ENCODE peak calls at places on chromosomes 12 and 14, in nine cellular contexts. One of them, this sample, is unnamed.

GRCh38 chr14:73269729-73270651 is 32.7 kb downstream of the PAPLN start:
- DNase-seq in foreskin keratinocyte: no peak
- DNase-seq in tibial nerve: no peak
- DNase-seq in PC-9: peak
- DNase-seq in AG09309: no peak
- DNase-seq in testis: peak
- DNase-seq in MCF 10A: no peak
- DNase-seq in fibroblast of mammary gland: peak
- DNase-seq in B cell: peak
- DNase-seq in this sample: peak

GRCh38 chr14:97634786-97635185 is 837.6 kb downstream of the VRK1 start:
- DNase-seq in foreskin keratinocyte: no peak
- DNase-seq in tibial nerve: no peak
- DNase-seq in PC-9: no peak
- DNase-seq in AG09309: no peak
- DNase-seq in testis: peak
- DNase-seq in MCF 10A: no peak
- DNase-seq in fibroblast of mammary gland: no peak
- DNase-seq in B cell: no peak
- DNase-seq in this sample: no peak

GRCh38 chr14:50794063-50794645 is 36.8 kb downstream of the NIN start:
- DNase-seq in foreskin keratinocyte: no peak
- DNase-seq in tibial nerve: no peak
- DNase-seq in PC-9: no peak
- DNase-seq in AG09309: no peak
- DNase-seq in testis: no peak
- DNase-seq in MCF 10A: no peak
- DNase-seq in fibroblast of mammary gland: no peak
- DNase-seq in B cell: peak
- DNase-seq in this sample: no peak

GRCh38 chr14:79947440-79947839 is 263.9 kb downstream of the DIO2 start:
- DNase-seq in foreskin keratinocyte: no peak
- DNase-seq in tibial nerve: no peak
- DNase-seq in PC-9: no peak
- DNase-seq in AG09309: no peak
- DNase-seq in testis: no peak
- DNase-seq in MCF 10A: no peak
- DNase-seq in fibroblast of mammary gland: no peak
- DNase-seq in B cell: no peak
- DNase-seq in this sample: no peak

GRCh38 chr12:39103552-39104165 is 198.3 kb upstream of the CPNE8 start:
- DNase-seq in foreskin keratinocyte: peak
- DNase-seq in tibial nerve: peak
- DNase-seq in PC-9: peak
- DNase-seq in AG09309: peak
- DNase-seq in testis: peak
- DNase-seq in MCF 10A: peak
- DNase-seq in fibroblast of mammary gland: peak
- DNase-seq in B cell: peak
- DNase-seq in this sample: peak

GRCh38 chr14:59155886-59156285 is 32.6 kb upstream of the DAAM1 start:
- DNase-seq in foreskin keratinocyte: no peak
- DNase-seq in tibial nerve: no peak
- DNase-seq in PC-9: no peak
- DNase-seq in AG09309: no peak
- DNase-seq in testis: no peak
- DNase-seq in MCF 10A: no peak
- DNase-seq in fibroblast of mammary gland: no peak
- DNase-seq in B cell: no peak
- DNase-seq in this sample: no peak

GRCh38 chr14:70698288-70698687 is 56.6 kb downstream of the TTC9 start:
- DNase-seq in foreskin keratinocyte: no peak
- DNase-seq in tibial nerve: peak
- DNase-seq in PC-9: peak
- DNase-seq in AG09309: no peak
- DNase-seq in testis: no peak
- DNase-seq in MCF 10A: peak
- DNase-seq in fibroblast of mammary gland: peak
- DNase-seq in B cell: no peak
- DNase-seq in this sample: no peak

GRCh38 chr12:9331218-9331626 is 123.0 kb upstream of the PZP start:
- DNase-seq in foreskin keratinocyte: no peak
- DNase-seq in tibial nerve: peak
- DNase-seq in PC-9: peak
- DNase-seq in AG09309: no peak
- DNase-seq in testis: peak
- DNase-seq in MCF 10A: peak
- DNase-seq in fibroblast of mammary gland: peak
- DNase-seq in B cell: peak
- DNase-seq in this sample: peak

DNA sequence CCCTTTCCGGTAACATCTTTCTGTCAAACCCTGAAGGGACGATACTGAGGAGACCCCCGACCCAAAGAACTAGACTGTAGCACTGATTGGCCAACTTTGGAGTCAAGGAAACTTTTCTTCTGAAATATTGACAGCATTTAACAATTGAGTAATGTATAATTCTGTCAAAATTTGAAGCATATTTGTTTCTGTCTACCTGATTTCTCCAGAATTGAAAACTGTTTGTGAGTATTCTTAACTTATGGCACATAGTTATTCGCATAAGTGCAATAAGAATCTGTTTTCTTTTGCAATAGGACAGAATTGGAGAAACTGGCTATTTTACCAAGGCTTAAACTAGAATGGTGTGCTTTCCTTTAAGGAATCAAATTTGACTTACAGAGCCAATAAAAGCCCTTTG is 267.1 kb upstream of the FOXN3 start:
- DNase-seq in foreskin keratinocyte: no peak
- DNase-seq in tibial nerve: no peak
- DNase-seq in PC-9: no peak
- DNase-seq in AG09309: no peak
- DNase-seq in testis: no peak
- DNase-seq in MCF 10A: no peak
- DNase-seq in fibroblast of mammary gland: no peak
- DNase-seq in B cell: no peak
- DNase-seq in this sample: no peak
- TF ChIP-seq CTCF in foreskin keratinocyte: no peak
- TF ChIP-seq CTCF in tibial nerve: no peak
- TF ChIP-seq CTCF in PC-9: no peak
- TF ChIP-seq CTCF in AG09309: no peak
- TF ChIP-seq CTCF in testis: no peak
- TF ChIP-seq CTCF in MCF 10A: no peak
- TF ChIP-seq CTCF in fibroblast of mammary gland: no peak
- TF ChIP-seq CTCF in B cell: no peak
- TF ChIP-seq CTCF in this sample: no peak

GRCh38 chr14:90398315-90398811 is 1.5 kb downstream of the CALM1 start:
- DNase-seq in foreskin keratinocyte: no peak
- DNase-seq in tibial nerve: peak
- DNase-seq in PC-9: peak
- DNase-seq in AG09309: no peak
- DNase-seq in testis: peak
- DNase-seq in MCF 10A: peak
- DNase-seq in fibroblast of mammary gland: no peak
- DNase-seq in B cell: peak
- DNase-seq in this sample: peak

GRCh38 chr14:90396342-90397339 is at the start of gene CALM1:
- DNase-seq in foreskin keratinocyte: no peak
- DNase-seq in tibial nerve: peak
- DNase-seq in PC-9: peak
- DNase-seq in AG09309: peak
- DNase-seq in testis: peak
- DNase-seq in MCF 10A: peak
- DNase-seq in fibroblast of mammary gland: peak
- DNase-seq in B cell: peak
- DNase-seq in this sample: peak

GRCh38 chr14:90398841-90399540 is 2.2 kb downstream of the CALM1 start:
- DNase-seq in foreskin keratinocyte: no peak
- DNase-seq in tibial nerve: no peak
- DNase-seq in PC-9: no peak
- DNase-seq in AG09309: no peak
- DNase-seq in testis: no peak
- DNase-seq in MCF 10A: no peak
- DNase-seq in fibroblast of mammary gland: no peak
- DNase-seq in B cell: peak
- DNase-seq in this sample: no peak

GRCh38 chr14:90399541-90400444 is 3.0 kb downstream of the CALM1 start:
- DNase-seq in foreskin keratinocyte: no peak
- DNase-seq in tibial nerve: peak
- DNase-seq in PC-9: peak
- DNase-seq in AG09309: peak
- DNase-seq in testis: peak
- DNase-seq in MCF 10A: peak
- DNase-seq in fibroblast of mammary gland: peak
- DNase-seq in B cell: peak
- DNase-seq in this sample: peak

GRCh38 chr14:90397401-90398314 is 829 bp downstream of the CALM1 start:
- DNase-seq in foreskin keratinocyte: no peak
- DNase-seq in tibial nerve: peak
- DNase-seq in PC-9: peak
- DNase-seq in AG09309: no peak
- DNase-seq in testis: peak
- DNase-seq in MCF 10A: peak
- DNase-seq in fibroblast of mammary gland: peak
- DNase-seq in B cell: peak
- DNase-seq in this sample: peak
- TF ChIP-seq CTCF in foreskin keratinocyte: no peak
- TF ChIP-seq CTCF in tibial nerve: no peak
- TF ChIP-seq CTCF in PC-9: no peak
- TF ChIP-seq CTCF in AG09309: no peak
- TF ChIP-seq CTCF in testis: no peak
- TF ChIP-seq CTCF in MCF 10A: no peak
- TF ChIP-seq CTCF in fibroblast of mammary gland: no peak
- TF ChIP-seq CTCF in B cell: no peak
- TF ChIP-seq CTCF in this sample: no peak

GRCh38 chr12:110244372-110244771 is 36.7 kb upstream of the ATP2A2 start:
- DNase-seq in foreskin keratinocyte: no peak
- DNase-seq in tibial nerve: no peak
- DNase-seq in PC-9: no peak
- DNase-seq in AG09309: no peak
- DNase-seq in testis: no peak
- DNase-seq in MCF 10A: no peak
- DNase-seq in fibroblast of mammary gland: no peak
- DNase-seq in B cell: no peak
- DNase-seq in this sample: no peak

GRCh38 chr12:110244829-110245228 is 36.2 kb upstream of the ATP2A2 start:
- DNase-seq in foreskin keratinocyte: no peak
- DNase-seq in tibial nerve: no peak
- DNase-seq in PC-9: no peak
- DNase-seq in AG09309: no peak
- DNase-seq in testis: no peak
- DNase-seq in MCF 10A: no peak
- DNase-seq in fibroblast of mammary gland: no peak
- DNase-seq in B cell: no peak
- DNase-seq in this sample: no peak

GRCh38 chr12:110247340-110248095 is 33.5 kb upstream of the ATP2A2 start:
- DNase-seq in foreskin keratinocyte: peak
- DNase-seq in tibial nerve: no peak
- DNase-seq in PC-9: peak
- DNase-seq in AG09309: no peak
- DNase-seq in testis: no peak
- DNase-seq in MCF 10A: peak
- DNase-seq in fibroblast of mammary gland: no peak
- DNase-seq in B cell: no peak
- DNase-seq in this sample: no peak

GRCh38 chr12:110246690-110247339 is 34.2 kb upstream of the ATP2A2 start:
- DNase-seq in foreskin keratinocyte: no peak
- DNase-seq in tibial nerve: no peak
- DNase-seq in PC-9: peak
- DNase-seq in AG09309: no peak
- DNase-seq in testis: peak
- DNase-seq in MCF 10A: no peak
- DNase-seq in fibroblast of mammary gland: no peak
- DNase-seq in B cell: no peak
- DNase-seq in this sample: no peak

DNA sequence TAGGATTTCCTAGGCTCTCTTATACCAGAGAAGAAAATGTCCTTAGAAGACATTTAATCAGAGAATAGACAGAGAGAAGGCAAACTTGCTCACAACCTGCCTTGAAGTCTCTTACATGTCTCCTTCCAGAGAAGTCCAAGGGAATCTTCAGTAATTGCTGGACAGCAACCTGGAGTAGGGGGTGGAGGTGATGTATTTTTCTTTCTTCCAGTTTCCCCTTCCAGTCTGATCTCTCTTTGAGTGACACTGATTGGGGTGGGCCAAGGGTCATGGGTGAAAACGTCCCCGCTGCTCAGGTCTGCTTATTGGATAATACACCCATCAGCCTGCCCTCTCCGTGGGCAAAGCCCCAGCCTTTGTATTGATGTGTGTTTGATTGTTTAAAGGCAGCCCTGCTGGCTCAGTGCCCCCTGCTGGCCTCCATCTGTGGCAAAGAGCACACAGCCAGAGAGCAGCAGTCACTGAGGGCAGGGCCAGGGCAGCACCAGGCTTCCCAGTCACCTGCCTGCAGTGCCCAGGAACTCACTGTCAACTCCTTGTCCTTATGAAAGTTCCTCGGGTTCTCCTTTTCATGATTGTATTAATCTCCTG is 35.7 kb upstream of the ATP2A2 start:
- DNase-seq in foreskin keratinocyte: no peak
- DNase-seq in tibial nerve: no peak
- DNase-seq in PC-9: no peak
- DNase-seq in AG09309: no peak
- DNase-seq in testis: no peak
- DNase-seq in MCF 10A: peak
- DNase-seq in fibroblast of mammary gland: peak
- DNase-seq in B cell: peak
- DNase-seq in this sample: peak
- TF ChIP-seq CTCF in foreskin keratinocyte: peak
- TF ChIP-seq CTCF in tibial nerve: peak
- TF ChIP-seq CTCF in PC-9: peak
- TF ChIP-seq CTCF in AG09309: peak
- TF ChIP-seq CTCF in testis: no peak
- TF ChIP-seq CTCF in MCF 10A: peak
- TF ChIP-seq CTCF in fibroblast of mammary gland: peak
- TF ChIP-seq CTCF in B cell: peak
- TF ChIP-seq CTCF in this sample: peak

GRCh38 chr12:120316798-120317257 is 10.8 kb downstream of the PLA2G1B start:
- DNase-seq in foreskin keratinocyte: no peak
- DNase-seq in tibial nerve: no peak
- DNase-seq in PC-9: peak
- DNase-seq in AG09309: no peak
- DNase-seq in testis: no peak
- DNase-seq in MCF 10A: no peak
- DNase-seq in fibroblast of mammary gland: no peak
- DNase-seq in B cell: no peak
- DNase-seq in this sample: no peak

GRCh38 chr12:120314220-120314619 is 12.1 kb downstream of the SIRT4 start:
- DNase-seq in foreskin keratinocyte: no peak
- DNase-seq in tibial nerve: no peak
- DNase-seq in PC-9: no peak
- DNase-seq in AG09309: no peak
- DNase-seq in testis: no peak
- DNase-seq in MCF 10A: peak
- DNase-seq in fibroblast of mammary gland: peak
- DNase-seq in B cell: no peak
- DNase-seq in this sample: no peak

GRCh38 chr12:120321382-120322202 is 6.0 kb downstream of the PLA2G1B start:
- DNase-seq in foreskin keratinocyte: no peak
- DNase-seq in tibial nerve: no peak
- DNase-seq in PC-9: no peak
- DNase-seq in AG09309: no peak
- DNase-seq in testis: no peak
- DNase-seq in MCF 10A: no peak
- DNase-seq in fibroblast of mammary gland: no peak
- DNase-seq in B cell: no peak
- DNase-seq in this sample: no peak

GRCh38 chr12:120317258-120318105 is 10.1 kb downstream of the PLA2G1B start:
- DNase-seq in foreskin keratinocyte: peak
- DNase-seq in tibial nerve: peak
- DNase-seq in PC-9: peak
- DNase-seq in AG09309: peak
- DNase-seq in testis: peak
- DNase-seq in MCF 10A: peak
- DNase-seq in fibroblast of mammary gland: peak
- DNase-seq in B cell: peak
- DNase-seq in this sample: peak
- TF ChIP-seq CTCF in foreskin keratinocyte: peak
- TF ChIP-seq CTCF in tibial nerve: peak
- TF ChIP-seq CTCF in PC-9: no peak
- TF ChIP-seq CTCF in AG09309: peak
- TF ChIP-seq CTCF in testis: peak
- TF ChIP-seq CTCF in MCF 10A: peak
- TF ChIP-seq CTCF in fibroblast of mammary gland: peak
- TF ChIP-seq CTCF in B cell: peak
- TF ChIP-seq CTCF in this sample: peak

This sample was measured in GM13977.